ENCODE peak calls at places on chromosomes 1 and 21, in five cellular contexts. R, A, U, B and T are unnamed samples.

GRCh38 chr1:180489976-180490375 is 12.4 kb downstream of the ACBD6 start:
- DNase-seq in R (no peak), A (no peak), U (no peak), B (no peak), T (no peak)

GRCh38 chr1:211932581-211933010 is 102.0 kb upstream of the LPGAT1 start:
- DNase-seq in R (no peak), A (no peak), U (no peak), B (no peak), T (no peak)

GRCh38 chr1:116556289-116557006 is 14.4 kb downstream of the CD58 start:
- DNase-seq in R (no peak), A (no peak), U (peak), B (peak), T (no peak)

GRCh38 chr1:27581823-27582243 is 22.1 kb downstream of the AHDC1 start:
- DNase-seq in R (no peak), A (no peak), U (no peak), B (no peak), T (no peak)

GRCh38 chr1:27027575-27028250 is 15.1 kb upstream of the TENT5B start:
- DNase-seq in R (no peak), A (no peak), U (no peak), B (no peak), T (no peak)

GRCh38 chr1:218347713-218348627 is 2.8 kb downstream of the TGFB2 start:
- DNase-seq in R (no peak), A (peak), U (no peak), B (no peak), T (no peak)

GRCh38 chr1:216626394-216627067 is 96.7 kb downstream of the ESRRG start:
- DNase-seq in R (no peak), A (no peak), U (no peak), B (no peak), T (no peak)

GRCh38 chr1:215710340-215710971 is 143.4 kb downstream of the KCTD3 start:
- DNase-seq in R (peak), A (peak), U (no peak), B (no peak), T (peak)

GRCh38 chr1:70427976-70428375 is 16.9 kb downstream of the CTH start:
- DNase-seq in R (no peak), A (peak), U (no peak), B (no peak), T (no peak)

GRCh38 chr1:25197235-25197930 is 34.9 kb downstream of the SYF2 start:
- DNase-seq in R (no peak), A (no peak), U (no peak), B (no peak), T (no peak)

GRCh38 chr1:51331206-51332100 is 1.1 kb upstream of the TTC39A start:
- DNase-seq in R (no peak), A (peak), U (no peak), B (no peak), T (no peak)

GRCh38 chr1:16378443-16378842 is 11.4 kb downstream of the SZRD1 start:
- DNase-seq in R (no peak), A (no peak), U (no peak), B (no peak), T (no peak)

GRCh38 chr1:212228591-212229119 is 56.6 kb upstream of the PPP2R5A start:
- DNase-seq in R (no peak), A (no peak), U (no peak), B (no peak), T (no peak)

GRCh38 chr1:170240409-170240808 is 94.7 kb downstream of the NTMT2 start:
- DNase-seq in R (no peak), A (no peak), U (no peak), B (no peak), T (no peak)

GRCh38 chr1:117664314-117664713 is 58.5 kb downstream of the TENT5C start:
- DNase-seq in R (no peak), A (no peak), U (no peak), B (peak), T (no peak)

GRCh38 chr1:173202430-173203145 is 4.5 kb downstream of the TNFSF4 start:
- DNase-seq in R (peak), A (peak), U (no peak), B (no peak), T (peak)

GRCh38 chr1:228885845-228886244 is 150.6 kb downstream of the RHOU start:
- DNase-seq in R (no peak), A (no peak), U (no peak), B (no peak), T (no peak)

GRCh38 chr1:116425987-116426386 is 52.9 kb downstream of the ATP1A1 start:
- DNase-seq in R (no peak), A (no peak), U (no peak), B (no peak), T (no peak)

GRCh38 chr1:244545511-244545910 is 84.4 kb downstream of the CATSPERE start:
- DNase-seq in R (no peak), A (no peak), U (no peak), B (no peak), T (no peak)

GRCh38 chr1:23521588-23521987 is 9.4 kb downstream of the E2F2 start:
- DNase-seq in R (no peak), A (no peak), U (no peak), B (no peak), T (no peak)

GRCh38 chr21:26659181-26659580 is 86.1 kb upstream of the CYYR1 start:
- DNase-seq in R (no peak), A (no peak), U (no peak), B (no peak), T (no peak)

GRCh38 chr21:38788275-38788911 is 17.3 kb upstream of the ETS2 start:
- DNase-seq in R (no peak), A (no peak), U (no peak), B (no peak), T (no peak)

GRCh38 chr1:4931486-4931885 is 277.1 kb downstream of the AJAP1 start:
- DNase-seq in R (no peak), A (no peak), U (no peak), B (no peak), T (no peak)